ENCODE peak calls at places on chromosomes 1 and 21, in eight cellular contexts. M is H9, I is trophoblast cell, L is ascending aorta, Y is spleen, X is A549, J is neuronal stem cell, R is IMR-90. T is an unnamed sample.

GRCh38 chr1:18344755-18345154 is 136.0 kb upstream of the KLHDC7A start:
- DNase-seq in X (no peak), I (no peak), Y (no peak), M (no peak), R (no peak), J (no peak), L (no peak), T (no peak)

GRCh38 chr1:119453021-119453420 is 38.1 kb downstream of the HSD3B2 start:
- DNase-seq in X (no peak), M (no peak), I (no peak), Y (no peak), J (no peak), R (peak), L (no peak), T (no peak)

GRCh38 chr1:10020668-10021067 is 12.1 kb upstream of the UBE4B start:
- DNase-seq in I (no peak), M (no peak), J (no peak), L (no peak), R (no peak), X (no peak), Y (no peak), T (no peak)

GRCh38 chr1:219413523-219413922 is 199.4 kb downstream of the ZC3H11B start:
- DNase-seq in L (no peak), X (no peak), Y (no peak), M (no peak), R (no peak), I (no peak), J (no peak), T (no peak)

GRCh38 chr1:8554956-8555534 is 237.1 kb downstream of the SLC45A1 start:
- DNase-seq in I (no peak), X (no peak), L (no peak), Y (no peak), M (no peak), R (peak), J (no peak), T (no peak)

GRCh38 chr1:158121604-158122254 is 59.0 kb upstream of the CD1D start:
- DNase-seq in I (peak), J (peak), Y (no peak), L (no peak), R (peak), X (peak), M (peak), T (no peak)

GRCh38 chr1:162663589-162664030 is 31.3 kb downstream of the DDR2 start:
- DNase-seq in Y (no peak), X (no peak), I (peak), R (peak), M (no peak), L (peak), J (peak), T (no peak)

GRCh38 chr1:77655431-77655974 is 27.0 kb downstream of the ZZZ3 start:
- DNase-seq in R (peak), Y (no peak), I (no peak), L (no peak), M (no peak), J (no peak), X (peak), T (no peak)

GRCh38 chr1:210250665-210250997 is 18.0 kb downstream of the SERTAD4 start:
- DNase-seq in I (peak), M (peak), Y (no peak), L (no peak), R (no peak), J (peak), X (no peak), T (no peak)

GRCh38 chr1:28354121-28354520 is 15.4 kb upstream of the PHACTR4 start:
- DNase-seq in R (peak), I (peak), J (no peak), L (no peak), Y (peak), X (peak), M (no peak), T (no peak)

GRCh38 chr21:39430016-39430415 is 15.6 kb downstream of the LCA5L start:
- DNase-seq in I (no peak), L (no peak), X (no peak), M (no peak), J (no peak), Y (no peak), R (no peak), T (no peak)

GRCh38 chr1:68207129-68207689 is 25.1 kb downstream of the WLS start:
- DNase-seq in X (no peak), L (no peak), J (no peak), R (peak), I (no peak), Y (no peak), M (no peak), T (no peak)

GRCh38 chr1:89827902-89828301 is 7.1 kb downstream of the LRRC8D start:
- DNase-seq in J (no peak), I (no peak), M (no peak), L (no peak), Y (no peak), X (no peak), R (no peak), T (no peak)

GRCh38 chr1:186244825-186245224 is 130.2 kb downstream of the TPR start:
- DNase-seq in L (no peak), Y (no peak), M (peak), I (peak), X (peak), J (no peak), R (no peak), T (no peak)

GRCh38 chr1:65195495-65196417 is 47.8 kb downstream of the AK4 start:
- DNase-seq in L (no peak), I (no peak), R (peak), M (no peak), Y (no peak), X (no peak), J (no peak), T (no peak)

GRCh38 chr1:102002057-102002456 is 5.3 kb upstream of the OLFM3 start:
- DNase-seq in R (no peak), I (no peak), M (no peak), Y (no peak), L (no peak), X (no peak), J (no peak), T (no peak)

GRCh38 chr1:47209091-47209490 is 19.3 kb upstream of the PDZK1IP1 start:
- DNase-seq in M (no peak), R (no peak), L (peak), Y (peak), I (no peak), X (no peak), J (no peak), T (no peak)

GRCh38 chr1:61742620-61743431 is 546 bp downstream of the PATJ start:
- DNase-seq in L (peak), M (peak), J (peak), R (peak), I (peak), Y (peak), X (peak), T (peak)

GRCh38 chr1:183461350-183461749 is 10.9 kb upstream of the SMG7 start:
- DNase-seq in Y (no peak), J (no peak), M (no peak), I (peak), L (no peak), R (no peak), X (peak), T (no peak)

GRCh38 chr1:9230869-9231533 is 3.6 kb upstream of the H6PD start:
- DNase-seq in R (peak), X (no peak), Y (peak), I (no peak), J (no peak), L (no peak), M (no peak), T (no peak)

GRCh38 chr1:170194451-170194850 is 48.7 kb downstream of the NTMT2 start:
- DNase-seq in Y (no peak), J (no peak), R (no peak), X (no peak), I (no peak), L (no peak), M (no peak), T (no peak)

GRCh38 chr21:40615503-40616376 is 231.2 kb downstream of the DSCAM start:
- DNase-seq in L (no peak), J (no peak), R (no peak), I (no peak), Y (no peak), M (no peak), X (no peak), T (no peak)

GRCh38 chr21:44070391-44070790 is 36.8 kb upstream of the PWP2 start:
- DNase-seq in J (no peak), I (no peak), Y (no peak), M (no peak), X (no peak), R (no peak), L (no peak), T (no peak)

GRCh38 chr1:163876546-163876945 is 554.8 kb downstream of the NUF2 start:
- DNase-seq in R (no peak), X (no peak), L (no peak), J (no peak), I (no peak), Y (no peak), M (no peak), T (no peak)

GRCh38 chr1:179709841-179710329 is 33.2 kb upstream of the FAM163A start:
- DNase-seq in R (peak), M (no peak), X (no peak), J (no peak), I (no peak), Y (no peak), L (no peak), T (no peak)

GRCh38 chr1:51960262-51960661 is 30.2 kb downstream of the RAB3B start:
- DNase-seq in M (peak), L (no peak), R (no peak), I (peak), Y (no peak), J (no peak), X (no peak), T (no peak)

GRCh38 chr1:16980473-16981268 is at the start of gene MFAP2:
- DNase-seq in L (no peak), I (peak), R (no peak), X (no peak), M (peak), Y (no peak), J (no peak), T (no peak)

GRCh38 chr1:36083219-36083618 is 675 bp upstream of the TEKT2 start:
- DNase-seq in R (no peak), Y (peak), L (no peak), X (no peak), I (no peak), M (no peak), J (no peak), T (no peak)

GRCh38 chr1:970242-970972 is 4.1 kb downstream of the PLEKHN1 start:
- DNase-seq in J (no peak), M (peak), Y (peak), X (no peak), L (no peak), R (no peak), I (no peak), T (peak)

GRCh38 chr1:3834701-3835100 is 22.3 kb downstream of the CEP104 start:
- DNase-seq in M (no peak), J (no peak), X (no peak), I (no peak), L (no peak), Y (no peak), R (no peak), T (no peak)

GRCh38 chr1:3836421-3836820 is 20.6 kb downstream of the CEP104 start:
- DNase-seq in I (no peak), M (no peak), R (no peak), Y (no peak), L (no peak), J (no peak), X (no peak), T (no peak)

GRCh38 chr1:3838788-3839187 is 18.2 kb downstream of the CEP104 start:
- DNase-seq in I (no peak), Y (no peak), J (no peak), M (no peak), R (no peak), L (no peak), X (no peak), T (peak)

GRCh38 chr1:3837200-3837599 is 19.8 kb downstream of the CEP104 start:
- DNase-seq in I (no peak), M (no peak), R (no peak), J (no peak), X (no peak), Y (no peak), L (no peak), T (no peak)

GRCh38 chr1:3837685-3838084 is 19.3 kb downstream of the CEP104 start:
- DNase-seq in M (no peak), J (no peak), Y (no peak), L (no peak), I (no peak), R (no peak), X (no peak), T (no peak)
- H3K27ac ChIP-seq in M (no peak), J (no peak), Y (no peak), L (no peak), I (no peak), R (no peak), X (no peak), T (no peak)

GRCh38 chr1:56494306-56494705 is 85.1 kb downstream of the PLPP3 start:
- DNase-seq in X (no peak), R (no peak), L (no peak), Y (no peak), M (no peak), J (no peak), I (peak), T (no peak)

GRCh38 chr1:56490619-56491018 is 88.7 kb downstream of the PLPP3 start:
- DNase-seq in J (no peak), X (no peak), L (no peak), M (no peak), I (no peak), Y (no peak), R (no peak), T (no peak)

GRCh38 chr1:56493826-56494225 is 85.5 kb downstream of the PLPP3 start:
- DNase-seq in I (no peak), M (no peak), R (no peak), X (no peak), Y (no peak), J (no peak), L (no peak), T (no peak)

GRCh38 chr1:56489695-56490094 is 89.7 kb downstream of the PLPP3 start:
- DNase-seq in Y (no peak), L (no peak), M (no peak), J (no peak), I (no peak), R (no peak), X (no peak), T (no peak)

GRCh38 chr1:56491441-56491840 is 87.9 kb downstream of the PLPP3 start:
- DNase-seq in R (peak), Y (no peak), J (no peak), L (no peak), I (no peak), X (no peak), M (no peak), T (peak)
- H3K27ac ChIP-seq in R (no peak), Y (no peak), J (no peak), L (no peak), I (peak), X (no peak), M (no peak), T (peak)

GRCh38 chr1:244163131-244163530 is 112.0 kb downstream of the ZBTB18 start:
- DNase-seq in L (no peak), M (no peak), J (no peak), X (peak), I (no peak), Y (no peak), R (peak), T (no peak)
- H3K27ac ChIP-seq in L (no peak), M (no peak), J (no peak), X (peak), I (no peak), Y (no peak), R (peak), T (no peak)

DNA sequence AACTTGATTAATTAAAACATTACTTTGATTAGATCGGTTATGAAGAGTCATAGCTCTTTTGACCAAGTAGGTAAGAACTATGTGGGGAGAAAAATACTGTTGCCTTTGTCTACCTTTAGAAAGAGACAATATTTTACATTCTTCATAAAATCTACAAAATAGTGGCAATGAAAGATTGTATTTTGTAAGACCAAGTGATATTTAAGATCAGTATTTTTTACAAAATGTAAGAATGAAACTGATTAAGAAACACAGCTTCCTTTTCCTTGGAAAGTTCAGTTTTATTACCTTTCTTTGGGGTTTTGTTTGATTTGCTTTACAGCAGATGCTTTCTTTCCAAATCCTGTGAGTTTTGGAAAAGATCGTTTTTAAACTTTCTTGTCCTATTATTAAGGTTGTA is 69.8 kb downstream of the SLC35A3 start:
- DNase-seq in I (no peak), Y (no peak), X (no peak), L (no peak), M (no peak), J (no peak), R (no peak), T (no peak)
- H3K27ac ChIP-seq in I (no peak), Y (peak), X (peak), L (peak), M (no peak), J (no peak), R (no peak), T (no peak)